ENCODE peak calls at places on chromosomes 13 and 19, in nine cellular contexts. V, L, X, C, H, Z, R, K and B are unnamed samples.

GRCh38 chr19:33428627-33429013 is 55.1 kb downstream of the CEBPG start:
- DNase-seq in V (no peak), L (no peak), X (no peak), C (no peak), H (no peak), Z (no peak), R (no peak), K (no peak), B (no peak)

GRCh38 chr19:47094557-47095517 is 18.7 kb downstream of the ZC3H4 start:
- DNase-seq in V (no peak), L (no peak), X (no peak), C (no peak), H (no peak), Z (no peak), R (no peak), K (no peak), B (no peak)

GRCh38 chr19:2613507-2614295 is 88.8 kb downstream of the GNG7 start:
- DNase-seq in V (peak), L (peak), X (no peak), C (peak), H (no peak), Z (peak), R (no peak), K (peak), B (peak)

GRCh38 chr13:112028481-112028880 is 38.5 kb upstream of the SOX1 start:
- DNase-seq in V (no peak), L (no peak), X (no peak), C (no peak), H (no peak), Z (no peak), R (no peak), K (no peak), B (no peak)

GRCh38 chr19:33868821-33869412 is 72.2 kb downstream of the KCTD15 start:
- DNase-seq in V (peak), L (no peak), X (no peak), C (no peak), H (no peak), Z (peak), R (no peak), K (no peak), B (peak)

GRCh38 chr19:48501961-48502719 is 9.5 kb downstream of the LMTK3 start:
- DNase-seq in V (peak), L (peak), X (peak), C (peak), H (peak), Z (peak), R (no peak), K (no peak), B (no peak)

GRCh38 chr13:20127563-20128458 is 33.0 kb downstream of the GJA3 start:
- DNase-seq in V (peak), L (no peak), X (peak), C (no peak), H (peak), Z (peak), R (no peak), K (no peak), B (peak)

GRCh38 chr19:15836345-15836594 is 20.8 kb upstream of the OR10H1 start:
- DNase-seq in V (no peak), L (no peak), X (no peak), C (peak), H (no peak), Z (peak), R (no peak), K (no peak), B (peak)

GRCh38 chr13:64556391-64556790 is 2673.7 kb downstream of the PCDH9 start:
- DNase-seq in V (no peak), L (no peak), X (no peak), C (no peak), H (no peak), Z (no peak), R (no peak), K (no peak), B (no peak)

GRCh38 chr13:113739527-113740285 is 19.3 kb upstream of the TMEM255B start:
- DNase-seq in V (no peak), L (no peak), X (no peak), C (no peak), H (no peak), Z (no peak), R (no peak), K (no peak), B (no peak)

GRCh38 chr13:101726681-101727080 is 274.2 kb downstream of the ITGBL1 start:
- DNase-seq in V (no peak), L (no peak), X (no peak), C (no peak), H (no peak), Z (no peak), R (no peak), K (no peak), B (no peak)

GRCh38 chr19:49157445-49158224 is at the start of gene TRPM4:
- DNase-seq in V (peak), L (no peak), X (peak), C (peak), H (peak), Z (peak), R (no peak), K (no peak), B (peak)

GRCh38 chr19:4304509-4305252 is at the start of gene FSD1:
- DNase-seq in V (peak), L (peak), X (peak), C (peak), H (peak), Z (no peak), R (no peak), K (peak), B (peak)

GRCh38 chr13:102651892-102652291 is 43.0 kb downstream of the METTL21C start:
- DNase-seq in V (no peak), L (no peak), X (no peak), C (no peak), H (no peak), Z (no peak), R (peak), K (no peak), B (no peak)

GRCh38 chr19:10617409-10618121 is 7.8 kb upstream of the SLC44A2 start:
- DNase-seq in V (no peak), L (no peak), X (no peak), C (no peak), H (no peak), Z (peak), R (no peak), K (no peak), B (no peak)

GRCh38 chr13:79435549-79435948 is 29.5 kb upstream of the RBM26 start:
- DNase-seq in V (no peak), L (no peak), X (no peak), C (no peak), H (no peak), Z (no peak), R (no peak), K (no peak), B (peak)

GRCh38 chr13:73548444-73548843 is 489.6 kb downstream of the KLF5 start:
- DNase-seq in V (no peak), L (no peak), X (no peak), C (no peak), H (no peak), Z (no peak), R (no peak), K (no peak), B (no peak)

GRCh38 chr13:78024996-78025395 is 106.4 kb upstream of the EDNRB start:
- DNase-seq in V (no peak), L (no peak), X (no peak), C (no peak), H (no peak), Z (no peak), R (no peak), K (no peak), B (no peak)

GRCh38 chr19:54481326-54481930 is 8.3 kb upstream of the CDC42EP5 start:
- DNase-seq in V (peak), L (no peak), X (peak), C (peak), H (no peak), Z (peak), R (no peak), K (no peak), B (peak)

GRCh38 chr13:24146961-24147569 is 13.5 kb upstream of the SPATA13 start:
- DNase-seq in V (no peak), L (no peak), X (no peak), C (no peak), H (no peak), Z (no peak), R (no peak), K (no peak), B (no peak)

GRCh38 chr13:90839061-90839460 is 508.4 kb upstream of the MIR17HG start:
- DNase-seq in V (peak), L (no peak), X (no peak), C (no peak), H (no peak), Z (peak), R (no peak), K (no peak), B (no peak)

GRCh38 chr13:65966991-65967451 is 1263.1 kb downstream of the PCDH9 start:
- DNase-seq in V (peak), L (no peak), X (peak), C (peak), H (no peak), Z (peak), R (peak), K (no peak), B (peak)

GRCh38 chr13:43573787-43574562 is 212.8 kb downstream of the ENOX1 start:
- DNase-seq in V (no peak), L (no peak), X (no peak), C (no peak), H (no peak), Z (no peak), R (no peak), K (no peak), B (no peak)

GRCh38 chr19:56097776-56098175 is 23.3 kb downstream of the ZNF787 start:
- DNase-seq in V (no peak), L (no peak), X (no peak), C (no peak), H (no peak), Z (no peak), R (no peak), K (no peak), B (no peak)

GRCh38 chr13:67493835-67494234 is 263.7 kb upstream of the PCDH9 start:
- DNase-seq in V (no peak), L (no peak), X (no peak), C (no peak), H (no peak), Z (no peak), R (no peak), K (no peak), B (peak)

GRCh38 chr13:35648109-35648508 is 171.6 kb upstream of the MAB21L1 start:
- DNase-seq in V (no peak), L (no peak), X (no peak), C (no peak), H (no peak), Z (no peak), R (no peak), K (no peak), B (peak)

GRCh38 chr19:41409288-41409687 is 11.7 kb downstream of the BCKDHA start:
- DNase-seq in V (peak), L (no peak), X (no peak), C (no peak), H (no peak), Z (peak), R (peak), K (no peak), B (peak)